ENCODE peak calls at places on chromosome 1, in eight cellular contexts. V is H1, C is HCT116, S is GM23338, A is HepG2, L is K562, O is GM12878, E is SK-N-SH. F is an unnamed sample.

GRCh38 chr1:222329493-222330045 is 218.3 kb downstream of the HHIPL2 start:
- DNase-seq in E (no peak), A (no peak), S (no peak), O (no peak), C (peak; percentile 13), V (no peak), L (no peak), F (no peak)

GRCh38 chr1:14522331-14523241 is 75.9 kb upstream of the KAZN start:
- DNase-seq in A (no peak), C (no peak), O (no peak), V (no peak), E (peak; percentile 8), S (peak; percentile 55), L (peak; percentile 55), F (no peak)

GRCh38 chr1:30452170-30452569 is 271.2 kb downstream of the MATN1 start:
- DNase-seq in V (no peak), L (no peak), S (no peak), C (no peak), E (no peak), A (no peak), O (no peak), F (no peak)

GRCh38 chr1:248849152-248849551 is 9.7 kb downstream of the ZNF692 start:
- DNase-seq in L (no peak), C (no peak), O (no peak), E (no peak), S (no peak), A (no peak), V (no peak), F (no peak)

GRCh38 chr1:35769759-35770446 is at the start of gene CLSPN:
- DNase-seq in V (peak; percentile 97), S (peak; percentile 99), L (peak; percentile 99), O (peak; percentile 86), E (peak; percentile 98), A (peak; percentile 94), C (peak; percentile 91), F (peak; percentile 97)

GRCh38 chr1:212514056-212514614 is 81.4 kb downstream of the NENF start:
- DNase-seq in O (no peak), E (no peak), V (peak; percentile 70), S (peak; percentile 40), L (peak; percentile 77), A (peak; percentile 62), C (peak; percentile 78), F (no peak)

GRCh38 chr1:205183676-205184335 is 27.7 kb downstream of the DSTYK start:
- DNase-seq in E (no peak), A (no peak), O (no peak), S (no peak), L (no peak), C (no peak), V (no peak), F (no peak)

GRCh38 chr1:6099787-6100765 is 54.4 kb downstream of the KCNAB2 start:
- DNase-seq in E (peak; percentile 78), L (no peak), V (no peak), C (no peak), A (no peak), S (no peak), O (no peak), F (no peak)

GRCh38 chr1:151944110-151944858 is 35.0 kb upstream of the THEM4 start:
- DNase-seq in C (no peak), S (no peak), L (peak; percentile 28), E (no peak), V (no peak), O (no peak), A (no peak), F (no peak)

GRCh38 chr1:24871306-24871901 is 58.7 kb downstream of the RUNX3 start:
- DNase-seq in O (no peak), C (no peak), S (no peak), E (no peak), V (no peak), L (no peak), A (no peak), F (no peak)

GRCh38 chr1:22643381-22643780 is at the start of gene C1QC:
- DNase-seq in A (no peak), S (no peak), V (no peak), C (no peak), E (no peak), L (no peak), O (no peak), F (no peak)

DNA sequence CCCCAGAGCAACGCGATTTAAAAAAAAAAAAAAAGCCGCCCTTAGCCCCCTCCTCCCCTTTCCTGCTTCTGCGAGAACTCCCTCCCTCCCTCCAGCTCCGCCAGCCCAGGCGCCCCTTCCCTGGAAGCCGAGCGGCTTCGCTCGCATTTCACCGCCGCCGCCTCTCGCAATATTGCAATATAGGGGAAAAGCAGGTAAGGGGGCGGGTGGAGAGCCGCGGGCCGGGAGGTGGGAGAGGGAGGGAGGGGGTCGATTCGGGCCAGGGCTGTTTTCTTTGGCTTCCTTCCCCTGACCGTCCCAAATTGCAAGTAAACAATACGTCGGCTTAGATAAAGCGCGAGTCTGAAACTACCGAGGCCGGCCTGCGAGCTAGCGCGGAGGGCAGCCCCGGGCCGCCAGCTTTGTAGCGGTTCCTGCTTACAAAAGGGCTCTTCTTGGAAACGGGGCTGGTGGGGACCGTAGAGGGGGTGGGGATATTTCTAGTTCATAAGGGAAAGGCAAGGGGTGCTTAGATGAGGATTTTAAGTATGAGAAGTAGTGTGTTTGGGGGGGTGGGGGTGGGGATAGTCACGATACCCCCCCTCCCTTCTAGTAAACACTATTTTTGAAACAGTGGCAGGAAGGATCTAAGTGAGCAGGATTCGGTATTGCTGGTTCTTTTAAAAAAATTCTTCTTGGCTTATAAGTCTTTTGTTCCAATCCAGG is 523 bp downstream of the LMO4 start:
- DNase-seq in S (peak; percentile 64), C (no peak), E (peak; percentile 74), L (peak; percentile 60), O (no peak), A (peak; percentile 54), V (peak; percentile 53), F (peak; percentile 66)
- H3K79me2 ChIP-seq in S (peaks cover 36% of the 10 kb centered on the region), C (peaks cover 16% of the 10 kb centered on the region), E (peaks cover 54% of the 10 kb centered on the region), L (peaks cover 26% of the 10 kb centered on the region), O (peaks cover 35% of the 10 kb centered on the region), A (peaks cover 12% of the 10 kb centered on the region), V (no peaks in the 10 kb centered on the region), F (peaks cover 16% of the 10 kb centered on the region)

GRCh38 chr1:160547371-160547901 is 24.4 kb upstream of the SLAMF6 start:
- DNase-seq in E (no peak), C (no peak), V (no peak), A (no peak), L (no peak), O (no peak), S (no peak), F (no peak)

GRCh38 chr1:160548183-160548582 is 25.1 kb upstream of the SLAMF6 start:
- DNase-seq in L (no peak), A (no peak), E (no peak), V (no peak), C (no peak), O (peak; percentile 97), S (no peak), F (no peak)

GRCh38 chr1:160548960-160549664 is 26.1 kb upstream of the SLAMF6 start:
- DNase-seq in V (no peak), S (no peak), A (no peak), C (no peak), E (no peak), O (peak; percentile 91), L (peak; percentile 76), F (no peak)

GRCh38 chr1:160544647-160545046 is 21.6 kb upstream of the SLAMF6 start:
- DNase-seq in A (no peak), O (no peak), V (no peak), C (no peak), L (peak; percentile 65), S (peak; percentile 39), E (peak; percentile 7), F (no peak)

GRCh38 chr1:160546942-160547341 is 23.9 kb upstream of the SLAMF6 start:
- DNase-seq in O (no peak), A (no peak), L (no peak), S (no peak), V (no peak), C (no peak), E (no peak), F (no peak)
- TF ChIP-seq POLR2AphosphoS5 in O (no peak), A (no peak), L (no peak), S (no peak), V (no peak), C (no peak), E (no peak), F (no peak)

GRCh38 chr1:9684806-9685205 is 33.3 kb downstream of the PIK3CD start:
- DNase-seq in V (no peak), A (no peak), E (no peak), L (no peak), C (no peak), S (no peak), O (no peak), F (no peak)

GRCh38 chr1:9687876-9688582 is 36.5 kb downstream of the PIK3CD start:
- DNase-seq in L (peak; percentile 53), E (peak; percentile 70), C (no peak), A (no peak), O (no peak), S (peak; percentile 67), V (peak; percentile 75), F (peak; percentile 22)

GRCh38 chr1:9687120-9687875 is 35.8 kb downstream of the PIK3CD start:
- DNase-seq in A (peak; percentile 46), O (no peak), C (no peak), S (peak; percentile 84), V (peak; percentile 75), L (peak; percentile 81), E (peak; percentile 92), F (peak; percentile 51)

GRCh38 chr1:9688599-9688998 is 37.1 kb downstream of the PIK3CD start:
- DNase-seq in C (no peak), V (no peak), L (no peak), O (no peak), S (no peak), E (no peak), A (no peak), F (no peak)

GRCh38 chr1:9685833-9686232 is 34.3 kb downstream of the PIK3CD start:
- DNase-seq in A (no peak), E (no peak), S (no peak), C (no peak), V (no peak), O (no peak), L (no peak), F (no peak)
- H3K79me2 ChIP-seq in A (no peaks in the 10 kb centered on the region), E (peaks cover 3% of the 10 kb centered on the region), S (no peaks in the 10 kb centered on the region), C (no peaks in the 10 kb centered on the region), V (no peaks in the 10 kb centered on the region), O (peaks cover 86% of the 10 kb centered on the region), L (peaks cover 12% of the 10 kb centered on the region), F (no peaks in the 10 kb centered on the region)

DNA sequence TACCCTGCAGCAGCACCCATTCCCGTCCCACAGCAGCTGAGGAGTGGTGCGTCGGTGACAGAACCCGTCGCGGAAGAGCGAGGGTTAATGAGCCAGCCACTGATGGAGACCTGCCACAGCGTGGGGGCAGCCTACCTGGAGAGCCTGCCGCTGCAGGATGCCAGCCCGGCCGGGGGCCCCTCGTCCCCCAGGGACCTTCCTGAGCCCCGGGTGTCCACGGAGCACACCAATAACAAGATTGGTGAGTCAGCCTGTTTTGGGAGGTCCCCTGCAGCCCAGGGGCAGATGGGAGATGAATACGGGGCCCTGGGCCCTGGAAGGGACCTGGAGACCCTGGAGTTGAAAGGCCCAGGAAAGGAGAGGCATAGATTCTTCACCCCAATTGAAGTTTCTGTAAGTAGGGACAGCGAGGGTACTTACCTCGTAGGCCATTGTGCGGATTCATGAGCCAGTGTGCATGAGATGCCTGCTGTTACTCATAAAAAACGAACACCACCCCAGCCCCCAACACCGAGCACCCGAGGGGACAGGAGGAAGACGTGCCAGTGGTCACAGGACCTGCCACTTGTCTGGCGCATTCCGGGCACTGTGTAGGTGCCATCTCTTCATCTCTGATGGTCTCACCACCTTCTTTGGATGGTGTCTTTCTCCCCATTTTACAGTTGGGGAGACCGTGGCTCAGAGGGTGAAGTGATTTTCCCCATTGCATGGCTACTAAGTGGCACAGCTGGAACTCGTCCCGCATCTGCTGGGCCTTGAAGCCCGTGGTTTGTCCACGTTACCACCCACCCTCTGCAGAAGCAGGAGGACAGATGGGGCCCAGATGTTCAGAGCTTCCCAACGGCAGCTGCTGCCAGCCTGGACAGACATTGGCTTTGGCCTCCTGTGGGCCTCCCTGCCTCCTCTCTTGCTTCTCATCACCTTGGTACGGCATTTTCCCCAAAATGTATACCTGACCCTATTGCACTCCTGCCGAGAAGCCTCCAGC is 28.3 kb upstream of the TNFRSF1B start:
- DNase-seq in S (no peak), E (peak; percentile 49), C (no peak), O (no peak), A (no peak), V (no peak), L (no peak), F (no peak)
- TF ChIP-seq POLR2AphosphoS5 in S (no peak), E (no peak), C (no peak), O (no peak), A (no peak), V (no peak), L (no peak), F (no peak)

F was measured in endothelial cell of umbilical vein.